ENCODE peak calls at places on chromosome 16, in six cellular contexts. W is EL, F is foreskin fibroblast, V is glomerular endothelial cell, M is HFFc6, Q is BJ. E is an unnamed sample.

GRCh38 chr16:30535106-30535776 is 583 bp upstream of the ZNF747 start:
- DNase-seq in W (no peak), F (no peak), V (no peak), M (no peak), Q (no peak), E (peak)

GRCh38 chr16:87856796-87857228 is 12.5 kb downstream of the SLC7A5 start:
- DNase-seq in W (peak), F (no peak), V (no peak), M (no peak), Q (no peak), E (no peak)

GRCh38 chr16:46996952-46997458 is 23.5 kb upstream of the DNAJA2 start:
- DNase-seq in W (no peak), F (no peak), V (no peak), M (no peak), Q (no peak), E (no peak)

GRCh38 chr16:23469814-23470213 is 16.8 kb upstream of the COG7 start:
- DNase-seq in W (peak), F (peak), V (no peak), M (peak), Q (no peak), E (no peak)

GRCh38 chr16:26992661-26993365 is 73.9 kb upstream of the C16orf82 start:
- DNase-seq in W (no peak), F (no peak), V (no peak), M (no peak), Q (no peak), E (no peak)

GRCh38 chr16:2426941-2427361 is 2.3 kb upstream of the CCNF start:
- DNase-seq in W (peak), F (peak), V (no peak), M (no peak), Q (no peak), E (no peak)

GRCh38 chr16:177981-178676 is 1.6 kb downstream of the HBA1 start:
- DNase-seq in W (no peak), F (no peak), V (no peak), M (no peak), Q (no peak), E (no peak)

GRCh38 chr16:54106078-54106477 is 180.5 kb downstream of the IRX3 start:
- DNase-seq in W (no peak), F (no peak), V (no peak), M (no peak), Q (no peak), E (no peak)

E was measured in Panc1.